ENCODE peak calls at places on chromosomes 11 and 22, in seven cellular contexts. O, W, F, B, E, M and D are unnamed samples.

GRCh38 chr11:101436511-101437142 is 147.2 kb downstream of the TRPC6 start:
- DNase-seq in W (peak), F (peak), M (peak), E (peak), O (peak), B (no peak), D (peak)

GRCh38 chr22:43500792-43501785 is 89.3 kb downstream of the MPPED1 start:
- DNase-seq in E (no peak), W (no peak), F (no peak), M (no peak), O (no peak), B (no peak), D (no peak)

GRCh38 chr11:2305862-2306823 is 4.3 kb downstream of the TSPAN32 start:
- DNase-seq in O (peak), F (peak), M (no peak), W (peak), B (no peak), E (peak), D (peak)

GRCh38 chr11:91407842-91408241 is 816.8 kb upstream of the FAT3 start:
- DNase-seq in F (no peak), M (no peak), E (no peak), B (no peak), W (no peak), O (no peak), D (no peak)

GRCh38 chr11:59705281-59705680 is 8.4 kb downstream of the OR10V1 start:
- DNase-seq in W (no peak), B (no peak), F (no peak), O (no peak), E (peak), M (no peak), D (no peak)

GRCh38 chr22:33038131-33038772 is 19.9 kb downstream of the SYN3 start:
- DNase-seq in O (peak), E (no peak), M (no peak), F (no peak), W (no peak), B (no peak), D (no peak)

GRCh38 chr11:94938399-94939055 is 34.8 kb downstream of the CWC15 start:
- DNase-seq in B (no peak), O (peak), F (peak), W (no peak), E (peak), M (peak), D (no peak)

GRCh38 chr11:102289510-102290078 is 27.7 kb upstream of the BIRC3 start:
- DNase-seq in B (no peak), F (no peak), W (no peak), E (no peak), M (no peak), O (no peak), D (no peak)

GRCh38 chr11:62556102-62556871 is 9.7 kb upstream of the AHNAK start:
- DNase-seq in E (peak), F (peak), W (peak), B (peak), M (peak), O (peak), D (peak)

GRCh38 chr11:130636672-130637463 is 188.4 kb downstream of the ADAMTS15 start:
- DNase-seq in W (no peak), B (no peak), M (no peak), E (peak), O (no peak), F (no peak), D (no peak)

GRCh38 chr11:31480930-31481329 is 28.5 kb downstream of the IMMP1L start:
- DNase-seq in E (no peak), M (no peak), B (no peak), W (no peak), O (no peak), F (no peak), D (no peak)

GRCh38 chr11:8907116-8907515 is 3.9 kb upstream of the AKIP1 start:
- DNase-seq in B (no peak), O (no peak), M (no peak), E (no peak), W (no peak), F (no peak), D (no peak)

GRCh38 chr11:113593698-113594308 is 112.3 kb downstream of the TMPRSS5 start:
- DNase-seq in W (no peak), M (no peak), O (no peak), F (no peak), B (no peak), E (no peak), D (no peak)

GRCh38 chr11:116500002-116500832 is 272.6 kb downstream of the BUD13 start:
- DNase-seq in W (no peak), O (no peak), E (no peak), F (no peak), B (no peak), M (no peak), D (no peak)

GRCh38 chr11:125429174-125429707 is 66.8 kb downstream of the FEZ1 start:
- DNase-seq in F (peak), M (peak), W (peak), B (no peak), O (peak), E (peak), D (peak)

GRCh38 chr22:47713880-47714452 is 951.5 kb downstream of the TBC1D22A start:
- DNase-seq in W (no peak), M (no peak), F (no peak), E (no peak), B (no peak), O (no peak), D (no peak)

GRCh38 chr11:66349084-66349386 is 1.6 kb upstream of the B4GAT1 start:
- DNase-seq in M (no peak), O (no peak), W (no peak), F (no peak), E (no peak), B (no peak), D (no peak)

GRCh38 chr11:66346476-66347424 is 679 bp downstream of the B4GAT1 start:
- DNase-seq in B (no peak), O (peak), F (no peak), M (no peak), E (no peak), W (peak), D (no peak)

GRCh38 chr11:66344550-66345315 is at the start of gene BRMS1:
- DNase-seq in F (peak), W (peak), B (peak), E (peak), M (peak), O (peak), D (peak)

GRCh38 chr11:66345316-66345649 is 379 bp upstream of the BRMS1 start:
- DNase-seq in F (no peak), E (no peak), W (no peak), M (no peak), O (no peak), B (no peak), D (no peak)

GRCh38 chr11:66347425-66348276 is at the start of gene B4GAT1:
- DNase-seq in M (peak), W (peak), F (peak), B (no peak), E (peak), O (peak), D (peak)
- TF ChIP-seq POLR2A in M (peak), W (no peak), F (peak), B (peak), E (peak), O (no peak), D (peak)

DNA sequence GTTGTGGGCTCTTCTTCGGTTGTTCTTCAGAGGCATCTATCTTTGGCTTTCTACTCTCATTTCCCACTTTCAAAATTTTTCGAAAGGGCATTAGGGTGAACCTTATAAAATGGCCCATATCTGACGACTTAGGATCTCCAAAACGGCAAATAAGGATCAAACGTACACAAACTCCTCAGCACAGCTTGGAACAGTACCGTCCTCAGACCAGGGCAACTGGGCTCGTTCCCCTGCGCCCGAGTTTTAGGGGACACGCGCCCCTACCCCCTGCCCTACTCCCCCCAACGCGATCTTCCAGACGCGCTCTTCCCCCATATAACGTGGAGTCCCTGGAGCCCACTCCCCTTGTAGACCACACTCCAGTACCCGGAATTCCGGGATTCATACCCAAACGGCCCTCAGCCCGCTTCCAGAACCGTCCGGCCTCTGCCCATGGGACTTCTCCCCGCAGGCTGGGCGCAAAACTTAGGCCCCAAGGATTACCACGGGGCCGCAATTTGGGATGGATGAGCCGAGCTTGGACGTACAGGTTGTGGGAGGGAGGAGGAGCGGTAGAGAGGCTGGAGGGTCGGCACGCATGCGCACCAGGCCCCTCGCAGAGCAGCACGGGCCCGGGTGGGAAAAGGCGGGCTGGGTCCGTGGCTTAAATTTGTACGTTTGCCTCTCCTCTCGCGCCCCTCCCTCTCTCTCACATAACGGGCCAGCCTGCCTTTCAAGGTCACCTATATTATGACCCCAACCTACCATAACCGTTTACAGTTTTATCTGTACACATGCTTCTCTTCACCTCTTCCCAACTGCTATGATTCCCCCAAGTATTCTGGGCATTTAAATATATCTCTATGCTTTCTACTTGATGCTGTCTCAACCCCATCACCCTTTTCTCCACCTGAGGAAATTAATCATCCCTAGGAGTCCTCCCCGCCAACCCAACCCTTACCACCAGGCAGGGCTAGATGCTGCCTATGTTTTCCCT is 3.4 kb downstream of the CCDC89 start:
- DNase-seq in O (peak), B (no peak), M (peak), F (peak), E (peak), W (peak), D (peak)
- TF ChIP-seq POLR2A in O (no peak), B (no peak), M (peak), F (no peak), E (no peak), W (no peak), D (peak)

DNA sequence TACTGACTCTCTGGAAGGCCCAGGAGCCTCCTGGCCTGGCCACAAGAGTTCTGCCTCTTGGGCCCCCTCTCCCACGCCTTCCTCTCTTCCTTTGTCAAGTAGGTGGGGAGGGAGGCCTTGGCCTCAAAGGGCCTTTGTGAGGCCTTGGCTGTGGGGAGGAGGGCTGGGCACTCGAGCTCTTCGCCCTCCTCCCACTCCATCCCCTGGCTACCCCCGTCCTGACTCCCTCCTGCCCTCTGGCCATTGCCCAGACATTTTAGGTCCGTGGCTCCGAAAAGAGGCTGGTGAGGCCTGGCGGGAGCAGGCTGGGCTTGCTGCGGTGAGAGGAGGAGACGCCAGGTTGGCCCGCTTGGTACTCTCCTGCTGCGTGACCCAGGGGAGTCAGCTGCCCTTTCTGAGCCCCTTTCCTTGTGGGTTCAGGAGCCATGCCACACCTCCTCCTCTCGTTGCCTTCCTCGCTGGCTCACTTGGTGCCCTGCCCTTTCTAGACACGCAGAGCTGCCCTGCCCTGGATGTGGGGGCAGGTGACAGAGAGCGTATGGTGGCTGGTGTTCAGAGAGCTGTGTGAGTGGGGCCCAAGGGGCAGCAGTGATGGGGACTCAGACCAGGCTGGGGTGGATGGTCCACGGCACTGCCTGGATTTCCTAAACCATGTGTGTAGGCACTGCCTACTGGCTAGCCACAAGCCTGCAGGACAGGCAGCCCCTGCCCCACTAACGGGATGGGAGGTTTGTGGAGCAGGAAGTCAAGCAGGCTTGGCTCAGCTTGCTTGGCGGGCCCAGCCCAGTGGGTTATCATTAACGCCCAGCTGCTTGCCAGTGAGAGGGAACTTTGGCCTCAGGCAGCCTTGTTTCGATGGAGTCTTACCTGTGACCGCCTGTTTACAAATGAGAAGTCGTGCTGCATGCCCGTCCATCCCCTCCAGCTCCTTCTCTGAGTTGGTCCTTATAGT is 15.8 kb upstream of the OMP start:
- DNase-seq in W (peak), O (peak), E (no peak), F (no peak), B (no peak), M (no peak), D (peak)
- TF ChIP-seq POLR2A in W (no peak), O (no peak), E (no peak), F (no peak), B (no peak), M (no peak), D (peak)

GRCh38 chr22:23245045-23245798 is 64.9 kb downstream of the BCR start:
- DNase-seq in E (peak), F (peak), W (no peak), M (no peak), B (no peak), O (no peak), D (no peak)

GRCh38 chr22:23246982-23247766 is 66.9 kb downstream of the BCR start:
- DNase-seq in F (no peak), B (no peak), E (no peak), O (no peak), M (no peak), W (no peak), D (no peak)

GRCh38 chr22:23243859-23244689 is 63.8 kb downstream of the BCR start:
- DNase-seq in W (no peak), F (no peak), O (no peak), B (no peak), E (no peak), M (no peak), D (no peak)

GRCh38 chr22:23244690-23245044 is 64.4 kb downstream of the BCR start:
- DNase-seq in E (no peak), M (no peak), O (no peak), F (no peak), B (no peak), W (no peak), D (no peak)

GRCh38 chr22:23245799-23246136 is 65.5 kb downstream of the BCR start:
- DNase-seq in B (no peak), W (no peak), E (peak), F (no peak), O (no peak), M (no peak), D (no peak)
- TF ChIP-seq POLR2A in B (no peak), W (no peak), E (no peak), F (no peak), O (no peak), M (no peak), D (no peak)

GRCh38 chr11:122743949-122744876 is 88.7 kb downstream of the UBASH3B start:
- DNase-seq in O (peak), M (no peak), B (no peak), F (peak), E (no peak), W (peak), D (no peak)
- TF ChIP-seq POLR2A in O (no peak), M (no peak), B (peak), F (no peak), E (no peak), W (no peak), D (no peak)

DNA sequence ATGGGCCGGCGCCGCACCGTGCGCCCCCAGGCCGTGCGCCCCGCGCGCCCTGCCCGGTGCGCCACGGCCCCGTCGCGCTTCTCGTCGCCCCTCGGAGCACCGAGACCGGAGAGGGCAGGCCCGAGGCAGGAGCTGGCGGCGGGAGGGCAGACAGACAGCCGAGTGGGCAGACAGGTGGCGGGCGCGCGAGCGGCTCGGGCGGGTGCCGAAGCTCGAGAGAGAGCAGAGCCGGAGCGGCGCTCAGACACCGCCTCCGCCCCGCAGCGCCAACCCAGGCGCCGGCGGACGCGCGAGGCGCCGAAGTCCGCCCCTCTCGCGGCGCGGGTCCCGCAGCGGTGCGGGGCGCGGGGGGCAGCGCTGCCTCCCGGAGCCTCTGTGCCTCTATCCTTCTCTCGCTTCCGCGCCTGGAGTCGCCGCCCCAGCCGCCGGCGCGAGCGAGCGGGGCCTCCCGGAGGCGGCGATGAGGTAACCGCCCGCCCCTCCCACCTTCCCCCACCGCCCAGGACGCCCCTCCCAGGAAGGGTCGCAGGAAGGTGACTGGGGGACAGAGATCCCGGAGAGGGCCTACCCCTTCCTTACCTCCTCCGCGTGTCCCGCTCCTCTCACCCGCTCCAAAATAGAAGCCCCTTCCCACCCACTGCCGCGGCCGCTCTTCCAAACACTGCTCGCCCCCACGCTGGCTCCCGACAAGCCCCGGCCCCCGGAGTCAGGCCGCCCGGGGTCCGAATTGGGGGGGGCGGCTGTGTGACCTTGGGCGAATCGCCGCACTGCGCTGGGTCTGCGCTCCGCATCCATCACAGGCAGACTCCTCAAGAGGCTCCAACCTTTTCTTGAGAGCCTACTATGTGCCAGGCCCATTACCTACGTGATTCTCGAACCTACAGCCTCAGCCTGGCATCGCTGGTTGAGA is at the start of gene RASL10A:
- DNase-seq in M (no peak), O (no peak), B (no peak), W (no peak), E (no peak), F (no peak), D (peak)
- TF ChIP-seq POLR2A in M (no peak), O (no peak), B (no peak), W (no peak), E (no peak), F (no peak), D (no peak)

DNA sequence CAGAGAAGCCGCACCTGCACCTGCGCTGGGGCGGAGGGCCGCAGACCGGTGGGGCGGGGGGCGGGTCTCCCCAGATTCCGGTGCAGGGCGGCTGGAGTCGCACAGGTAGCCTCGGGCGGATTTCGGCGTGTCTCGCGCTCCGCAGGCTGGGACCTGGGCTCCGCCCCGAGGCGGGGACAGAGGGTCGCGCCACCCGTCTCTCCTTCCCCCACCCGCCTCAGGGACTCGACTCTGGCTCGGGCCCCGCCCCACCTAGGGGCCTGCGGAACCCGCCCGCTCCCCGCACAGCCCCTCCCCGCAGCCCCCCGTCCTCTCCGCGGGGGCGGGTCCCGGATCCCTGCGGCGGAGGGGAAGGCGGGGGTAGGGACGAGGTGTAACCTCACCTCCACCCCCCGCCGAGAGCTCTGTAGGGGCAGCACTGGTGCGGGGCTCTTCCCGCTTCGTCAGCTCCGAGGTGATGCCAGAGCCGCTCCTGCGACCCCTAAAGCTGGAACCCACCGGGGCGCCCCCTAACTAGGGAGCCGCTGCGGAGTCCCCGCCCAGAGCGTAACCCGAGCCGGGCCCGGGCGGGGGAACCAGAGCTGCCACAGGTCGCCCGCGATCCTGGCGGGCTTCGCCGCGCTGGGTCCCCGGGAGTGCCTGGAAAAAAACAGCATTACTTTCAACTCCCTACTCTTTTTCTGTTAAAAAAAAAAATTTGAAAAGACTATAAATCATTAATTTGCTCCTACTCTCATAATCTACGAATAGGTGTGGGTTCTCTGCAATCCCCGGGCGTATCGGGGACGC is at the start of gene SLC29A2:
- DNase-seq in F (no peak), M (peak), E (no peak), W (peak), B (no peak), O (peak), D (peak)
- TF ChIP-seq POLR2A in F (no peak), M (no peak), E (no peak), W (no peak), B (no peak), O (peak), D (no peak)

GRCh38 chr11:115453693-115454092 is 50.5 kb downstream of the CADM1 start:
- DNase-seq in M (no peak), O (no peak), B (no peak), W (no peak), F (no peak), E (no peak), D (no peak)

GRCh38 chr11:115453158-115453557 is 51.1 kb downstream of the CADM1 start:
- DNase-seq in B (no peak), F (no peak), M (no peak), W (no peak), O (no peak), E (no peak), D (no peak)

GRCh38 chr11:115456019-115456418 is 48.2 kb downstream of the CADM1 start:
- DNase-seq in E (peak), F (no peak), W (no peak), M (no peak), O (no peak), B (no peak), D (no peak)

GRCh38 chr11:115454525-115454924 is 49.7 kb downstream of the CADM1 start:
- DNase-seq in B (no peak), F (no peak), E (no peak), W (no peak), M (no peak), O (no peak), D (no peak)

GRCh38 chr11:115455606-115456005 is 48.6 kb downstream of the CADM1 start:
- DNase-seq in F (no peak), E (no peak), O (no peak), M (no peak), B (no peak), W (no peak), D (no peak)
- TF ChIP-seq POLR2A in F (no peak), E (no peak), O (no peak), M (no peak), B (no peak), W (no peak), D (no peak)